ENCODE peak calls at places on chromosome 16, in five cellular contexts. K is HepG2, F is GM12878, J is K562, X is SK-N-SH. B is an unnamed sample.

GRCh38 chr16:26456074-26456473 is 610.7 kb upstream of the C16orf82 start:
- DNase-seq in K (no peak), F (no peak), J (no peak), X (no peak), B (no peak)

GRCh38 chr16:87418644-87419043 is 26.5 kb downstream of the MAP1LC3B start:
- DNase-seq in K (no peak), F (no peak), J (no peak), X (no peak), B (no peak)

GRCh38 chr16:86038923-86039310 is 140.0 kb downstream of the IRF8 start:
- DNase-seq in K (no peak), F (no peak), J (no peak), X (no peak), B (no peak)

GRCh38 chr16:75014318-75014717 is 15.5 kb downstream of the ZNRF1 start:
- DNase-seq in K (no peak), F (no peak), J (no peak), X (no peak), B (no peak)

GRCh38 chr16:9527976-9528375 is 436.5 kb downstream of the HAPSTR1 start:
- DNase-seq in K (no peak), F (no peak), J (no peak), X (no peak), B (no peak)

GRCh38 chr16:86906608-86907007 is 328.3 kb downstream of the FOXL1 start:
- DNase-seq in K (no peak), F (no peak), J (no peak), X (no peak), B (no peak)

GRCh38 chr16:66605177-66605999 is 884 bp downstream of the CMTM3 start:
- DNase-seq in K (peak), F (no peak), J (peak), X (peak), B (peak)

GRCh38 chr16:9225527-9226316 is 134.3 kb downstream of the HAPSTR1 start:
- DNase-seq in K (peak), F (no peak), J (peak), X (peak), B (no peak)

GRCh38 chr16:11407047-11407982 is 62.1 kb downstream of the RMI2 start:
- DNase-seq in K (peak), F (peak), J (peak), X (peak), B (peak)

GRCh38 chr16:22317625-22318024 is 20.4 kb downstream of the POLR3E start:
- DNase-seq in K (no peak), F (no peak), J (no peak), X (no peak), B (no peak)

GRCh38 chr16:85646976-85647375 is 33.9 kb downstream of the GSE1 start:
- DNase-seq in K (no peak), F (no peak), J (no peak), X (no peak), B (no peak)

GRCh38 chr16:23375643-23376042 is 73.5 kb downstream of the SCNN1B start:
- DNase-seq in K (no peak), F (no peak), J (no peak), X (no peak), B (no peak)

GRCh38 chr16:57042157-57043111 is 49.9 kb upstream of the CPNE2 start:
- DNase-seq in K (no peak), F (peak), J (no peak), X (no peak), B (peak)

GRCh38 chr16:51048544-51048943 is 102.5 kb downstream of the SALL1 start:
- DNase-seq in K (no peak), F (no peak), J (peak), X (no peak), B (peak)

GRCh38 chr16:82329504-82330192 is 159.6 kb upstream of the MPHOSPH6 start:
- DNase-seq in K (peak), F (no peak), J (no peak), X (no peak), B (no peak)

GRCh38 chr16:66079671-66080070 is 286.8 kb upstream of the CDH5 start:
- DNase-seq in K (no peak), F (no peak), J (no peak), X (no peak), B (peak)

GRCh38 chr16:50015631-50016030 is 9.4 kb upstream of the CNEP1R1 start:
- DNase-seq in K (no peak), F (no peak), J (no peak), X (no peak), B (no peak)
- TF ChIP-seq MXI1 in K (no peak), F (no peak), J (no peak), X (no peak), B (no peak)

GRCh38 chr16:15765116-15765515 is 91.7 kb downstream of the MYH11 start:
- DNase-seq in K (no peak), F (no peak), J (no peak), X (no peak), B (no peak)

GRCh38 chr16:15764112-15764511 is 92.7 kb downstream of the MYH11 start:
- DNase-seq in K (no peak), F (no peak), J (no peak), X (no peak), B (no peak)

GRCh38 chr16:15766918-15767317 is 89.9 kb downstream of the MYH11 start:
- DNase-seq in K (no peak), F (no peak), J (no peak), X (no peak), B (no peak)

GRCh38 chr16:15768201-15768600 is 88.6 kb downstream of the MYH11 start:
- DNase-seq in K (no peak), F (no peak), J (no peak), X (no peak), B (no peak)

GRCh38 chr16:15765880-15766279 is 90.9 kb downstream of the MYH11 start:
- DNase-seq in K (peak), F (peak), J (peak), X (peak), B (peak)
- TF ChIP-seq MXI1 in K (no peak), F (no peak), J (no peak), X (no peak), B (no peak)

GRCh38 chr16:89697616-89698331 is 3.7 kb downstream of the SPATA2L start:
- DNase-seq in K (no peak), F (no peak), J (no peak), X (peak), B (no peak)
- TF ChIP-seq MXI1 in K (no peak), F (no peak), J (no peak), X (no peak), B (no peak)

DNA sequence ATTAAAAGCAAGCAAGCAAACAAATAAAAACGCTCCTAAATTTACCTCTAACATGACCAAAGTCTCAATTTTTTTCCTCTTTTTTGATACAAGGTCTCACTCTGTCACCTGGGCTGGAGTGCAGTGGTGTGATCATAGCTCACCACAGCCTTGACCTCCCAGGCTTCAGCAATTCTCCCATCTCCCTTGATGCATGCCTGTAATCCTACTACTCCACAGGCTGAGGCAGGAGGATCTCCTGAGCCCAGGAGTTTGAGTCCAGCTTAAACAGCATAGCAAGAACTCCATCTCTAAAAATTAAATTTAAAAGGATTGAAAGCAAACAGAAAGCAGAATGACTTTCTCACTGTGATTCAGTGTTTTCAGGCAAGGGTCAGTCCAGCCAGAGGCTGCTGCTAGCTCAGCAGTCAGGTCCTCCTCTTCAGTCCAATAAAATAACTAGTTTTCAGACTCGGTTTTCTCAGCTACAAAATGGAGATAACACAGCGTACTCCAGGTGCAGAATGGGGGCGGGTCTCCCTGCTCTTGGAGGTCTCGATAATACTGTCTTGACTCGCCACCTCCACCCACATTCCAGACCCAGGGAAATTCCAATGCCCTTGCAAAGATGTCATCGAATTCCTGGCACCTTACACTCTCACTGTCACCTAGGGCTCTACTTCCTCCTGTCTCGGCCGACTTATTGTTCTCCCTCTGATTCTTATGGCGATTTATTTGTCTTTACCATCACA is 20.7 kb upstream of the MRTFB start:
- DNase-seq in K (no peak), F (no peak), J (no peak), X (no peak), B (peak)
- TF ChIP-seq MXI1 in K (no peak), F (no peak), J (no peak), X (no peak), B (no peak)

GRCh38 chr16:69922200-69922599 is 28.9 kb upstream of the CLEC18A start:
- DNase-seq in K (no peak), F (no peak), J (no peak), X (no peak), B (no peak)
- TF ChIP-seq MXI1 in K (no peak), F (no peak), J (no peak), X (no peak), B (no peak)

GRCh38 chr16:2468142-2468724 is 2.9 kb upstream of the NTN3 start:
- DNase-seq in K (no peak), F (no peak), J (no peak), X (peak), B (peak)

GRCh38 chr16:2469399-2470233 is 1.5 kb upstream of the NTN3 start:
- DNase-seq in K (no peak), F (no peak), J (no peak), X (no peak), B (no peak)

GRCh38 chr16:2470234-2470601 is 879 bp upstream of the NTN3 start:
- DNase-seq in K (no peak), F (no peak), J (no peak), X (no peak), B (no peak)

GRCh38 chr16:2467301-2468141 is 3.6 kb upstream of the NTN3 start:
- DNase-seq in K (no peak), F (no peak), J (no peak), X (peak), B (peak)

GRCh38 chr16:2468725-2469398 is 2.2 kb upstream of the NTN3 start:
- DNase-seq in K (no peak), F (peak), J (peak), X (peak), B (no peak)
- TF ChIP-seq MXI1 in K (no peak), F (no peak), J (no peak), X (no peak), B (no peak)